ENCODE peak calls at places on chromosomes 11 and 22, in ten cellular contexts. Z is H7, M is pancreas, I is fibroblast of lung, A is SJCRH30, N is WERI-Rb-1, S is HFF-Myc, T is fibroblast of pulmonary artery, H is heart right ventricle, B is HL-60. W is an unnamed sample.

GRCh38 chr22:29383740-29384139 is 4.6 kb downstream of the AP1B1 start:
- DNase-seq in Z (no peak), M (no peak), I (no peak), A (no peak), N (no peak), S (no peak), T (no peak), H (no peak), B (no peak), W (no peak)

GRCh38 chr22:24284747-24285203 is 14.1 kb downstream of the SPECC1L start:
- DNase-seq in Z (no peak), M (no peak), I (peak), A (no peak), N (no peak), S (no peak), T (peak), H (no peak), B (no peak), W (no peak)

GRCh38 chr11:46554205-46555162 is 39.3 kb downstream of the AMBRA1 start:
- DNase-seq in Z (no peak), M (no peak), I (peak), A (no peak), N (no peak), S (no peak), T (peak), H (no peak), B (peak), W (no peak)

GRCh38 chr11:91587131-91587530 is 637.5 kb upstream of the FAT3 start:
- DNase-seq in Z (no peak), M (no peak), I (no peak), A (no peak), N (no peak), S (no peak), T (no peak), H (no peak), B (no peak), W (peak)

GRCh38 chr11:27699242-27699925 is 871 bp downstream of the BDNF start:
- DNase-seq in Z (peak), M (no peak), I (peak), A (peak), N (peak), S (no peak), T (peak), H (no peak), B (no peak), W (no peak)

GRCh38 chr11:5197538-5197937 is 2.9 kb downstream of the OR51V1 start:
- DNase-seq in Z (no peak), M (no peak), I (peak), A (no peak), N (no peak), S (no peak), T (peak), H (no peak), B (no peak), W (no peak)

GRCh38 chr11:107757661-107758060 is 45.8 kb upstream of the SLN start:
- DNase-seq in Z (no peak), M (no peak), I (no peak), A (no peak), N (no peak), S (no peak), T (no peak), H (no peak), B (no peak), W (peak)

GRCh38 chr11:15146271-15147003 is 31.7 kb downstream of the INSC start:
- DNase-seq in Z (no peak), M (no peak), I (peak), A (no peak), N (no peak), S (no peak), T (peak), H (no peak), B (no peak), W (no peak)

GRCh38 chr11:19524171-19524671 is 188.4 kb upstream of the NAV2 start:
- DNase-seq in Z (no peak), M (peak), I (peak), A (no peak), N (no peak), S (no peak), T (peak), H (no peak), B (no peak), W (no peak)

GRCh38 chr11:86403458-86403857 is 28.8 kb downstream of the CCDC81 start:
- DNase-seq in Z (no peak), M (no peak), I (no peak), A (no peak), N (no peak), S (no peak), T (no peak), H (no peak), B (no peak), W (no peak)

GRCh38 chr22:42294034-42294985 is 23.9 kb upstream of the TCF20 start:
- DNase-seq in Z (peak), M (peak), I (peak), A (peak), N (no peak), S (no peak), T (peak), H (peak), B (no peak), W (no peak)

DNA sequence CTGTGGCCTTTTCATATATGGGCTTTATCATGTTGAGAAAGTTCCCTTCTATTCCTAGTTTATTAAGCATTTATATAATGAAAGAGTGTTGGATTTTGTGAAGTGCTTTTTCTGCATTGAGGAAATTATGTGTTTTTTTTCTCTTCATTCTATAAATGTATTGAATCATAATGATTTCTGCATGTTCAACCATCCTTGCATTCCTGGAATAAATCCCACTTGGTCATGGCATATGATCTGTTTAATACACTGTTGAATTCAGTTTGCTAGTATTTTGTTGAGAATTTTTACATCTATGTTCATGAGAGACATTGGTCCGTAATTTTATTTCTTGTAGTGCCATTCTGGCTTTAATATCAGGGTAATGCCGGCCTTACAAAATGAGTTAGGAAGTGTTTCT is 25.8 kb downstream of the PIM3 start:
- DNase-seq in Z (no peak), M (no peak), I (no peak), A (no peak), N (no peak), S (no peak), T (no peak), H (no peak), B (no peak), W (no peak)
- H3K4me3 ChIP-seq in Z (no peak), M (no peak), I (no peak), A (no peak), N (no peak), S (no peak), T (no peak), H (no peak), B (no peak), W (no peak)

DNA sequence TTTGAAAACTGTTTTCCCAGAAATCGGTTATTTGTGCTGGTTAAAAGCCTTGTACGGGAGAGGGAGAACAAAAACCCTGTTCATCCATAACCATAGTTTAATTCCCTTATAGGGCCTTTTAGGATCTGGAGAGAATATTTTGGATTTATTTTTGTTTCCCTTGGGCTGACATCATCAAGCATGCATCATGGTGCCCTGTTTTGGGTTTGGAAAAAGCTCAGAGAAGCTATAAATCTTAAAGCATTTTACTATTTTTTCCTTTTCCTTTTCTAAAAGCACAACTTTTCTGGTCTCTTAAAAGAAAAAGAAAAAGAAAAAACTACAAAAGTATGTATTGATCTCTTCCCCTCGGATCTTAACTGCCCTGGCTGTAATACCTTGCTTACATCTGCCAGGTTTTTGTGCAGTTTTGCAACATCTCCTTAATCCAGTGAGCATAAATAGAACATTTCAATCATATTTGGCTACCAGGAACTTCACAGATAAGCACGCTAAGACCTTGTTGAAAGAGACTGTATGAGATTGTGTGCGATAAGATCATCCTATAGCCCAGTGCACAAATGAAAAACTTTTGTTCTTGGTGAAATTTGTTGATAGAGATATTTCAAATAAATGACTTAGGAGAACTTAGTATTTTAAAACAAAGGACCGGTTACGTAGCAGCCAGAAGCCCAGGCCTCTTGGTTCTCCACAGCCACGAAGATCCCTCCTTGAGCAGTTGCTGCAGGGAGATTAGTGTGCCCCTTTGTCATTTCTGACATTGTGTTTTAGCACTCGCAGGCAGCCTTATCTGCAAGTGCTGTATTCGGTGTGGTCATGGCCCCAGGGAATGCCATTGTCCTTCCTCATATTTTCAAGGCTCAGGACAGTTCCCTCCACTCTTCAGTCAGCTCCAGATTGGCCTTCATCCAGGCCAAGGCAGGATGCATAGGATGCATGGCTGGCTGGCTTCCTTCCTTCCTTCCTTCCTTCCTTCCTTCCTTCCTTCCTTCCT is 88.2 kb downstream of the ZBTB16 start:
- DNase-seq in Z (no peak), M (no peak), I (peak), A (no peak), N (no peak), S (no peak), T (peak), H (no peak), B (no peak), W (peak)
- H3K4me3 ChIP-seq in Z (no peak), M (no peak), I (no peak), A (no peak), N (no peak), S (no peak), T (no peak), H (no peak), B (no peak), W (no peak)

GRCh38 chr11:115500547-115501503 is 3.4 kb downstream of the CADM1 start:
- DNase-seq in Z (no peak), M (no peak), I (no peak), A (no peak), N (peak), S (no peak), T (no peak), H (no peak), B (no peak), W (no peak)
- H3K4me3 ChIP-seq in Z (no peak), M (no peak), I (no peak), A (no peak), N (no peak), S (no peak), T (no peak), H (no peak), B (no peak), W (peak)

GRCh38 chr11:405976-406795 is 8.6 kb downstream of the SIGIRR start:
- DNase-seq in Z (peak), M (no peak), I (no peak), A (no peak), N (no peak), S (no peak), T (no peak), H (no peak), B (no peak), W (no peak)

GRCh38 chr11:403761-404431 is 9.9 kb downstream of the PKP3 start:
- DNase-seq in Z (no peak), M (no peak), I (no peak), A (no peak), N (no peak), S (no peak), T (no peak), H (no peak), B (no peak), W (no peak)

GRCh38 chr11:404551-405264 is 10.1 kb downstream of the SIGIRR start:
- DNase-seq in Z (no peak), M (no peak), I (no peak), A (no peak), N (no peak), S (no peak), T (no peak), H (no peak), B (no peak), W (no peak)

GRCh38 chr11:406796-407650 is 7.8 kb downstream of the SIGIRR start:
- DNase-seq in Z (peak), M (peak), I (peak), A (no peak), N (no peak), S (peak), T (peak), H (peak), B (peak), W (peak)

GRCh38 chr11:405323-405975 is 9.3 kb downstream of the SIGIRR start:
- DNase-seq in Z (peak), M (no peak), I (peak), A (no peak), N (no peak), S (no peak), T (peak), H (no peak), B (no peak), W (no peak)
- H3K4me3 ChIP-seq in Z (no peak), M (no peak), I (no peak), A (no peak), N (no peak), S (no peak), T (no peak), H (no peak), B (no peak), W (no peak)

DNA sequence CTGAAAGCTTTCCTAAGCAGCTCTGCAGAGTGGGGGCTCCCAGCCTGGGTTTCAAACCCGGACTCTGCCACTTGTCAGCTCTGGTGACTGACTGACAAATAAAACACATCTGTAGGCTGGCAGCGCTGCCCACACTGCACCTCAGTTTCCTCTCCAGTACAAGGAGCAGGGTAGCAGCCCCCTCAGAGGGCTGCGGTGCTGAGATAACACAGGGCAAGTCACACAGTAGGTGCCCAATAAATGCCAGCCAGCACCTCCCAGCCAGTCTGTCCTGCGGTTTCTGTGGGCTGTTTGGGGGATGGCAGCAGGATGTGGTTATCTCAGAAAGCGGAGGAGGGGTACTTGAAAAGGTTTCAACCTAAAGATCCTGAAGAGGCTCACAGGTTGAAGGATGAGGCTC is 1.5 kb downstream of the SYT12 start:
- DNase-seq in Z (no peak), M (no peak), I (no peak), A (no peak), N (no peak), S (no peak), T (no peak), H (no peak), B (no peak), W (no peak)
- H3K4me3 ChIP-seq in Z (no peak), M (no peak), I (no peak), A (no peak), N (no peak), S (no peak), T (no peak), H (no peak), B (no peak), W (no peak)

DNA sequence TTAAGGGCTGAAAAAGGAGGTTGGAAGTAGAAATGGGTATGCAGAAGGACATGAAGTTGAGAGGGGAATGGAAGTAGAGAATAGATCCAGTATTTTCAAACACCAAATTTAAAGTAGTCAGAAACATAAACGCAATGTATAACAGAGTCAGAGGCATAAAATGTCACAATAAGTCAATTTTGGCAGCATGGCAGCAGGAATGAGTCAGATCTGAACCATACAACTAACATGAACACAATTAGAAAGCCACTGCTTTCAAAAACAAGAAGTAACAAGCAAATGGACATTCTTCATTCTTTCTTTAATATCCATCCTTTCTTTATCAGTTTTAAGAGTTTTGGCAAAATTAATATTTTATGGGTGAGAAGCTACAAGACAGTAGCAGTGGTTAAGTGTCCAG is 2.5 kb downstream of the CHORDC1 start:
- DNase-seq in Z (no peak), M (no peak), I (peak), A (no peak), N (no peak), S (no peak), T (peak), H (no peak), B (no peak), W (no peak)
- H3K4me3 ChIP-seq in Z (no peak), M (no peak), I (no peak), A (no peak), N (no peak), S (peak), T (no peak), H (no peak), B (peak), W (peak)

GRCh38 chr22:45538284-45538683 is 35.6 kb downstream of the FBLN1 start:
- DNase-seq in Z (no peak), M (no peak), I (no peak), A (no peak), N (no peak), S (no peak), T (no peak), H (no peak), B (no peak), W (no peak)
- H3K4me3 ChIP-seq in Z (no peak), M (no peak), I (no peak), A (no peak), N (no peak), S (no peak), T (no peak), H (no peak), B (no peak), W (no peak)

GRCh38 chr22:45686842-45687241 is 15.2 kb downstream of the ATXN10 start:
- DNase-seq in Z (no peak), M (no peak), I (peak), A (no peak), N (no peak), S (no peak), T (no peak), H (no peak), B (no peak), W (no peak)
- H3K4me3 ChIP-seq in Z (no peak), M (no peak), I (no peak), A (no peak), N (no peak), S (no peak), T (no peak), H (no peak), B (no peak), W (no peak)

DNA sequence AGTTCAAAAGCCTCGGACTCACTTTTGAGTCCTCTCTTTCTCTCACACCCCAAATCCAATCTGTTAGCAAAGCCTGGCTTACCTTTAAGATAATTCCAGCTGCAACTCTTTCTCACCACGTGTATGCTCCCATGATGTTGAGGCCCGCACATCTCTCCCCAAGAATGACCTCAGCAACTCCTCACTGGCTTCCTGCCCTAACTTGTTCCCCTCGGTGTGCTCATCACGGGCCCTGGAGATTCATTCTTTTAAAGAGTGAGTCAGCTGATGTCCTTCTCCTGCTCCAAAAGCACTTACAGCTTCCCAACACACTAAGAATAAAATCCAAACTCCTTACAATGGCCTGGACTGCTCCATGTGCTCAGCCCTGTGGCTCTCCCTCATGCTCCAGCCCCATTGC is 1041.3 kb downstream of the OPCML start:
- DNase-seq in Z (no peak), M (no peak), I (no peak), A (no peak), N (no peak), S (no peak), T (no peak), H (no peak), B (no peak), W (no peak)
- H3K4me3 ChIP-seq in Z (no peak), M (no peak), I (no peak), A (no peak), N (no peak), S (no peak), T (no peak), H (no peak), B (no peak), W (no peak)

W was measured in BE2C.